ENCODE peak calls at places on chromosomes 3 and 15, in eight cellular contexts. U is sigmoid colon, S is Caco-2, C is NT2/D1, G is breast epithelium, P is HFF-Myc, B is mucosa of descending colon, I is OCI-LY7. V is an unnamed sample.

GRCh38 chr3:177229791-177230190 is 32.5 kb upstream of the TBL1XR1 start:
- DNase-seq in C (no peak), B (no peak), I (no peak), U (no peak), P (no peak), S (no peak), G (no peak), V (no peak)

GRCh38 chr3:54960736-54961135 is 32.9 kb upstream of the LRTM1 start:
- DNase-seq in S (no peak), I (no peak), C (no peak), P (no peak), B (no peak), G (no peak), U (no peak), V (no peak)

GRCh38 chr3:37800022-37800493 is 61.6 kb upstream of the CTDSPL start:
- DNase-seq in U (no peak), P (no peak), I (no peak), C (no peak), S (no peak), G (no peak), B (no peak), V (no peak)

GRCh38 chr15:48367483-48367882 is 36.3 kb downstream of the DUT start:
- DNase-seq in S (no peak), C (no peak), I (no peak), G (no peak), B (no peak), P (no peak), U (no peak), V (no peak)

GRCh38 chr15:51322622-51323296 is 15.6 kb downstream of the CYP19A1 start:
- DNase-seq in P (no peak), G (no peak), C (no peak), S (no peak), U (peak), I (no peak), B (no peak), V (peak)

GRCh38 chr15:51967583-51967982 is 4.0 kb downstream of the LEO1 start:
- DNase-seq in G (no peak), I (no peak), S (no peak), B (no peak), C (no peak), U (no peak), P (no peak), V (no peak)

GRCh38 chr3:127043731-127044510 is 61.0 kb downstream of the PLXNA1 start:
- DNase-seq in B (no peak), S (no peak), U (peak), I (no peak), G (no peak), C (no peak), P (no peak), V (no peak)

GRCh38 chr15:72758195-72758594 is 25.4 kb downstream of the ADPGK start:
- DNase-seq in C (peak), U (no peak), G (no peak), I (no peak), S (no peak), B (no peak), P (peak), V (peak)

GRCh38 chr15:65914981-65915925 is 46.0 kb downstream of the RAB11A start:
- DNase-seq in B (no peak), C (no peak), G (no peak), U (no peak), P (no peak), S (no peak), I (peak), V (no peak)

GRCh38 chr15:74235962-74236361 is at the start of gene CCDC33:
- DNase-seq in G (no peak), I (peak), P (no peak), C (no peak), S (no peak), U (no peak), B (peak), V (no peak)

GRCh38 chr3:143975549-143976152 is 4.0 kb downstream of the DIPK2A start:
- DNase-seq in I (peak), C (no peak), S (peak), G (no peak), U (no peak), B (no peak), P (no peak), V (no peak)

GRCh38 chr3:72480366-72480765 is 367.9 kb downstream of the SHQ1 start:
- DNase-seq in S (no peak), G (no peak), P (no peak), B (no peak), U (no peak), C (no peak), I (no peak), V (no peak)

GRCh38 chr15:62565620-62566019 is 400.5 kb upstream of the C2CD4B start:
- DNase-seq in P (no peak), B (no peak), I (no peak), G (no peak), U (no peak), C (no peak), S (no peak), V (no peak)

GRCh38 chr3:71430941-71431552 is 152.5 kb downstream of the FOXP1 start:
- DNase-seq in B (no peak), I (no peak), G (no peak), P (no peak), C (no peak), S (no peak), U (no peak), V (no peak)

GRCh38 chr3:149653564-149653963 is 4.3 kb downstream of the WWTR1 start:
- DNase-seq in B (no peak), G (no peak), S (no peak), P (no peak), U (no peak), I (no peak), C (no peak), V (no peak)
- H3K4me3 ChIP-seq in B (no peak), G (no peak), S (no peak), P (peak), U (no peak), I (no peak), C (no peak), V (no peak)

GRCh38 chr3:30435950-30436349 is 170.5 kb upstream of the TGFBR2 start:
- DNase-seq in G (no peak), I (no peak), S (no peak), P (peak), C (no peak), U (no peak), B (no peak), V (no peak)
- H3K4me3 ChIP-seq in G (no peak), I (no peak), S (no peak), P (peak), C (no peak), U (peak), B (no peak), V (no peak)

GRCh38 chr15:101168898-101169297 is 83.0 kb downstream of the CHSY1 start:
- DNase-seq in C (no peak), P (no peak), S (no peak), G (no peak), B (no peak), I (no peak), U (peak), V (no peak)
- H3K4me3 ChIP-seq in C (no peak), P (no peak), S (no peak), G (no peak), B (no peak), I (no peak), U (no peak), V (no peak)

GRCh38 chr3:185221203-185221602 is 32.6 kb downstream of the EHHADH start:
- DNase-seq in S (no peak), C (no peak), I (no peak), B (no peak), U (no peak), G (no peak), P (no peak), V (no peak)

GRCh38 chr3:185216587-185216918 is 37.3 kb downstream of the EHHADH start:
- DNase-seq in B (no peak), S (no peak), I (no peak), G (no peak), C (peak), P (no peak), U (no peak), V (no peak)

GRCh38 chr3:185210621-185211157 is 43.2 kb downstream of the EHHADH start:
- DNase-seq in I (no peak), S (no peak), C (no peak), P (no peak), B (no peak), G (no peak), U (no peak), V (no peak)

DNA sequence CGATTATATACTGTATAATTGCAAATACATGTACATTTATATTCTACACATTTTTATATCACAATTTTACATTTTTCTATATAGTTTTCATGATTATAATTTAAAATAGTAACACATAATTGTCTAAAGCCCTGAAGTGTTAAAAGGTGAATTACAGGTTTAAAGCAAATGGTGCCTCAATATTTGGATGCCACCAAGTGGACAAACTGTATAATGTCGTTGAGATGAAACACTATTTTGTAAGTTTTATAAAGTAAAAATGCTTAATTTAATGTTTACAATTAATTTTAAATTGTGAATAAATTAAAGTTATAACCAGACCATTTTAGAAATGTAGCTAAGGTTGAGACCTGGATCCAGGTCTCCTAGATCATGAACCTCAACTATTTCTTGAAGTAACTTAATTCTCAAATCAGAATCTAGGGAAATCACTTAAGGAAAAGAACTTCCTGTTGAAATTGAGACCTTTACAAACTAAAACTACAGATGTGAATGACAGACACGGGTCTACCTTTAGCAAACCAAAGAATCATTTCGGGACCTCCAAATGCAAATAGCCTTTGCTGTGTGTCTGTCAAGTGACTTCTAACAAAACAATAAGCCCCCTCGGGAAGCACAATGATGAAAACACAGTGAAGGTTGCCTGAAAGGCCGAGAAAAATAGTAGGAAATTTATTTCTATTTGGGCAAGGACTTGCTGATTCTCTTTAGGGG is 37.8 kb downstream of the EHHADH start:
- DNase-seq in U (no peak), G (no peak), S (no peak), C (peak), P (no peak), B (no peak), I (peak), V (no peak)
- H3K4me3 ChIP-seq in U (no peak), G (peak), S (no peak), C (no peak), P (no peak), B (no peak), I (no peak), V (no peak)

DNA sequence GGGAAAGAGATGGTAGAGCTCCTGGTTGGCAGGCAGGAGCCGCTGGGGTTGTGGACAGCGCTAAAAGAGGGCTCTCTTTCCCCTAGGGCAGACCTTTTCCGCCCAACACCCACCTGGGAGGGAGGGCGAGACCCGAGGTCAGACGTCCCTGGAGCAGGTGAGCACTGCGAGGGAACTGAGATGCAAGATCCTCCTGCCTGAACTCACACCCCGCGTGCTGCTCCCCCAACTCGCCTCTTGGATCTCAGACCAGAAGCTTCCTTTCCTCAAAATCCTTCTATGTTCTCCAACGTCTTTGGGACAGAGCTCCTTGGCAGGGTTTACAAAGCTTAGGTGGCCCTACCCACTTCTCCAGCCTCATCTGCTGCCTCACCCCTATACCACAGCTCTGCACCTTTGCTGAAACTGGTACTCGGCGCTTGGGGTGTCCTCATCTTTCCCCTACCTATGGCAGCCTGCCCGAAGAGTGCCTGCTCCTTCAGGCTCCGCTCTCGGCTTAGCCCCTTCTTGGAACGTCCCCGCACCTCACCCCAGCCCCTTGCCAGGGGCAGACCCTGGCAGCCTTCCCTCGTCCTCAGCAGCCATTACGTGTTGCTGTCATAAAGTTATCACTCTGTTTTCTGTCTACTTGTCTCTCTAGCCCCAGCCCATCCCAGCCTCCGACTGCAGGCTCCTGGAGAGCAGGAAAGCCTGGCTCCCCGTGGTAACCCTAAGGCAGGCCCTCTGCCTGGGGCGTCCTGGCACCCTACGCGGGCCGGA is 5.2 kb upstream of the BAHD1 start:
- DNase-seq in I (no peak), U (no peak), B (no peak), P (no peak), G (no peak), S (no peak), C (no peak), V (no peak)
- H3K4me3 ChIP-seq in I (no peak), U (peak), B (no peak), P (peak), G (peak), S (peak), C (peak), V (peak)

GRCh38 chr3:48709051-48709461 is 8.0 kb downstream of the IP6K2 start:
- DNase-seq in C (no peak), G (no peak), U (no peak), B (no peak), S (no peak), I (no peak), P (no peak), V (no peak)

GRCh38 chr3:48711727-48712126 is 5.3 kb downstream of the IP6K2 start:
- DNase-seq in U (no peak), G (no peak), P (no peak), B (no peak), S (no peak), I (no peak), C (no peak), V (no peak)

GRCh38 chr3:48707157-48707556 is 9.9 kb downstream of the IP6K2 start:
- DNase-seq in U (no peak), P (no peak), I (no peak), B (no peak), C (no peak), G (no peak), S (no peak), V (no peak)

DNA sequence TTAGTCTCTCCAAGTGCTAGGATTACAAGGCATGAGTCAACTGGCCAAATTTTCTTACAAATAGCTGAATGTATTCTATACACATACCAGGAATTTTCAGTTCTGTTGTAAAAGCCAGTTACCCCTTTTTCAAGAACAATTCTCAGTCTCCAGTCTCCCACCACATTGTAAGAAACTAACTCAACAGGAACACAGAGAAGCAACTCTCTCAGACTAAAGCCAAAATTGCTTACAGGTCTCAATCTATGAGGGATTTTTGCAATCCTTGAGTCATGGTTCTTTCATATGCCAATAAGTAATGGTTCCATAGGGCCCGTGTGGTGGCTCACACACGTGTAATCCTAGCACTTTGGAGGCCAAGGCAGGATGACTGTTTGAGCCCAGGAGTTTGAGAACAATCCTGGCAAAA is 8.5 kb downstream of the IP6K2 start:
- DNase-seq in P (no peak), S (no peak), B (no peak), U (no peak), C (no peak), G (no peak), I (no peak), V (no peak)
- H3K4me3 ChIP-seq in P (no peak), S (no peak), B (no peak), U (no peak), C (no peak), G (no peak), I (no peak), V (no peak)

GRCh38 chr3:57959407-57960173 is 48.6 kb upstream of the FLNB start:
- DNase-seq in G (no peak), S (no peak), C (no peak), B (peak), U (no peak), P (no peak), I (no peak), V (no peak)
- H3K4me3 ChIP-seq in G (no peak), S (no peak), C (no peak), B (no peak), U (no peak), P (no peak), I (no peak), V (no peak)

GRCh38 chr3:30629736-30630135 is 23.3 kb downstream of the TGFBR2 start:
- DNase-seq in I (no peak), C (no peak), P (no peak), G (no peak), B (no peak), U (no peak), S (no peak), V (no peak)
- H3K4me3 ChIP-seq in I (peak), C (no peak), P (no peak), G (no peak), B (no peak), U (no peak), S (no peak), V (no peak)

GRCh38 chr3:4492240-4493007 is 724 bp upstream of the ITPR1 start:
- DNase-seq in I (peak), B (peak), G (peak), C (peak), S (peak), U (peak), P (peak), V (peak)

GRCh38 chr3:4491873-4492239 is 1.3 kb upstream of the ITPR1 start:
- DNase-seq in C (no peak), P (no peak), G (no peak), B (no peak), U (no peak), S (no peak), I (no peak), V (no peak)

GRCh38 chr3:4493931-4494806 is 1.0 kb downstream of the ITPR1 start:
- DNase-seq in I (peak), U (peak), C (no peak), G (no peak), P (no peak), S (no peak), B (peak), V (no peak)

GRCh38 chr3:4494807-4495200 is 1.7 kb downstream of the ITPR1 start:
- DNase-seq in P (no peak), I (peak), G (no peak), B (no peak), U (no peak), C (no peak), S (no peak), V (no peak)

GRCh38 chr3:4493008-4493930 is at the start of gene ITPR1:
- DNase-seq in B (peak), C (peak), I (peak), U (peak), G (peak), S (peak), P (peak), V (peak)
- H3K4me3 ChIP-seq in B (peak), C (peak), I (peak), U (peak), G (peak), S (peak), P (peak), V (peak)

V was measured in skeletal muscle cell.